ENCODE peak calls at places on chromosomes 11 and 22, in five cellular contexts. L is cardiac muscle cell, F is NCI-H2029, S is left lobe of liver, T is heart left ventricle. M is an unnamed sample.

GRCh38 chr11:122656631-122657101 is 1.1 kb downstream of the UBASH3B start:
- DNase-seq in S (peak), T (peak), L (peak), F (no peak), M (no peak)

GRCh38 chr11:129611661-129612566 is 203.7 kb upstream of the TMEM45B start:
- DNase-seq in L (peak), T (no peak), F (no peak), S (no peak), M (no peak)

GRCh38 chr11:74226907-74227306 is 55.8 kb downstream of the PPME1 start:
- DNase-seq in L (peak), T (no peak), S (no peak), F (no peak), M (no peak)

GRCh38 chr11:128695539-128696221 is 1.8 kb downstream of the FLI1 start:
- DNase-seq in T (no peak), L (no peak), S (no peak), F (no peak), M (no peak)

GRCh38 chr11:115453158-115453557 is 51.1 kb downstream of the CADM1 start:
- DNase-seq in L (no peak), F (no peak), S (no peak), T (no peak), M (no peak)

GRCh38 chr22:44200451-44200850 is 19.7 kb downstream of the PARVG start:
- DNase-seq in S (no peak), L (no peak), T (no peak), F (no peak), M (no peak)

GRCh38 chr11:112216591-112217105 is 9.6 kb upstream of the PTS start:
- DNase-seq in T (no peak), F (no peak), S (peak), L (no peak), M (no peak)

GRCh38 chr11:47234669-47235075 is 13.9 kb downstream of the ACP2 start:
- DNase-seq in F (peak), S (peak), T (peak), L (no peak), M (no peak)

GRCh38 chr11:44623321-44623715 is 57.9 kb downstream of the CD82 start:
- DNase-seq in F (no peak), T (peak), S (no peak), L (no peak), M (peak)

M was measured in osteocyte.